ENCODE peak calls at places on chromosomes 5 and 9, in seven cellular contexts. J, S, R, P, C, O and T are unnamed samples.

GRCh38 chr5:68872088-68872842 is 221.5 kb upstream of the SLC30A5 start:
- DNase-seq in C (no peak), P (no peak), O (no peak), R (no peak), S (no peak), J (no peak), T (no peak)

GRCh38 chr5:8825161-8825757 is 720.6 kb downstream of the SEMA5A start:
- DNase-seq in J (no peak), O (peak), C (no peak), R (no peak), S (no peak), P (no peak), T (no peak)

GRCh38 chr9:117325789-117326185 is 89.1 kb downstream of the ASTN2 start:
- DNase-seq in P (no peak), C (no peak), O (no peak), S (no peak), R (no peak), J (no peak), T (no peak)

GRCh38 chr5:150515446-150515845 is 7.5 kb downstream of the NDST1 start:
- DNase-seq in J (no peak), R (no peak), S (no peak), P (no peak), O (peak), C (no peak), T (no peak)

GRCh38 chr5:154189819-154190651 is 498 bp upstream of the GALNT10 start:
- DNase-seq in R (no peak), S (peak), O (peak), C (peak), J (peak), P (peak), T (peak)

GRCh38 chr5:139388198-139388821 is 1.4 kb downstream of the MZB1 start:
- DNase-seq in O (peak), J (no peak), S (peak), R (no peak), P (no peak), C (no peak), T (no peak)

GRCh38 chr5:33978307-33978706 is 6.2 kb downstream of the SLC45A2 start:
- DNase-seq in S (no peak), J (no peak), R (no peak), C (no peak), P (no peak), O (no peak), T (no peak)

GRCh38 chr9:135402048-135402738 is 77.4 kb upstream of the PPP1R26 start:
- DNase-seq in J (no peak), S (no peak), C (no peak), O (no peak), P (no peak), R (no peak), T (no peak)

GRCh38 chr5:135327429-135328127 is 71.5 kb downstream of the MACROH2A1 start:
- DNase-seq in C (no peak), J (no peak), P (no peak), O (no peak), R (no peak), S (no peak), T (no peak)

GRCh38 chr5:18534119-18534518 is 899.9 kb downstream of the TAF11L14 start:
- DNase-seq in R (no peak), C (no peak), S (no peak), J (no peak), O (no peak), P (no peak), T (no peak)

GRCh38 chr5:142922223-142922952 is 152.2 kb downstream of the ARHGAP26 start:
- DNase-seq in J (no peak), O (peak), R (no peak), P (no peak), C (peak), S (no peak), T (no peak)

GRCh38 chr5:128695791-128696520 is 157.9 kb upstream of the FBN2 start:
- DNase-seq in S (no peak), C (peak), P (no peak), J (no peak), R (no peak), O (peak), T (no peak)